ENCODE peak calls at places on chromosome 21, in seven cellular contexts. W is AG09309; T is endothelial cell of umbilical vein; M is CD8-positive, alpha-beta T cell; R is endothelial cell; J is suprapubic skin; L is AG04450. D is an unnamed sample.
A peak's percentile ranks its signal among the peaks of the same experiment; 100 is the strongest.

GRCh38 chr21:17602874-17603273 is 9.8 kb downstream of the BTG3 start:
- DNase-seq in M (no peak), L (no peak), W (peak; percentile 14), J (no peak), T (no peak), R (no peak), D (no peak)

GRCh38 chr21:38500073-38500472 is 1.8 kb upstream of the ERG start:
- DNase-seq in R (no peak), W (no peak), T (peak; percentile 62), M (no peak), L (no peak), J (no peak), D (no peak)

GRCh38 chr21:16082038-16082816 is 352.4 kb downstream of the USP25 start:
- DNase-seq in M (no peak), R (no peak), J (no peak), T (peak; percentile 78), W (no peak), L (no peak), D (no peak)

GRCh38 chr21:27776925-27777553 is 810.2 kb upstream of the ADAMTS5 start:
- DNase-seq in R (no peak), T (no peak), J (no peak), L (no peak), M (no peak), W (no peak), D (no peak)

GRCh38 chr21:33434770-33435360 is 31.7 kb downstream of the IFNGR2 start:
- DNase-seq in R (no peak), T (peak; percentile 92), L (peak; percentile 69), M (no peak), J (no peak), W (peak; percentile 83), D (peak; percentile 19)

GRCh38 chr21:39444406-39445145 is 1.0 kb downstream of the LCA5L start:
- DNase-seq in J (no peak), T (peak; percentile 39), L (no peak), M (no peak), W (no peak), R (peak; percentile 11), D (no peak)

GRCh38 chr21:23016617-23017016 is 2018.4 kb downstream of the NCAM2 start:
- DNase-seq in J (no peak), W (no peak), T (peak; percentile 83), L (no peak), R (peak; percentile 35), M (no peak), D (no peak)

GRCh38 chr21:31888936-31889371 is 16.1 kb downstream of the HUNK start:
- DNase-seq in R (peak; percentile 13), L (no peak), J (no peak), T (no peak), W (no peak), M (no peak), D (peak; percentile 47)

GRCh38 chr21:39664586-39664985 is 51.8 kb downstream of the B3GALT5 start:
- DNase-seq in J (no peak), M (no peak), R (no peak), L (no peak), T (no peak), W (no peak), D (no peak)

GRCh38 chr21:41068411-41069304 is 99.3 kb upstream of the BACE2 start:
- DNase-seq in T (peak; percentile 30), M (peak; percentile 31), J (peak; percentile 80), W (peak; percentile 5), L (peak; percentile 8), R (peak; percentile 86), D (peak; percentile 78)

GRCh38 chr21:41071410-41071809 is 96.5 kb upstream of the BACE2 start:
- DNase-seq in W (no peak), R (peak; percentile 21), M (no peak), J (no peak), L (no peak), T (no peak), D (no peak)

GRCh38 chr21:41065539-41065938 is 102.4 kb upstream of the BACE2 start:
- DNase-seq in R (no peak), M (no peak), L (no peak), J (no peak), W (peak; percentile 39), T (no peak), D (no peak)

GRCh38 chr21:41066086-41066938 is 101.6 kb upstream of the BACE2 start:
- DNase-seq in W (no peak), R (no peak), M (no peak), L (no peak), T (no peak), J (no peak), D (no peak)

GRCh38 chr21:41069305-41069642 is 98.7 kb upstream of the BACE2 start:
- DNase-seq in R (no peak), M (no peak), L (no peak), W (no peak), J (no peak), T (no peak), D (no peak)
- TF ChIP-seq CTCF in R (peak; percentile 9), M (peak; percentile 3), L (no peak), W (no peak), J (no peak), T (no peak), D (no peak)

DNA sequence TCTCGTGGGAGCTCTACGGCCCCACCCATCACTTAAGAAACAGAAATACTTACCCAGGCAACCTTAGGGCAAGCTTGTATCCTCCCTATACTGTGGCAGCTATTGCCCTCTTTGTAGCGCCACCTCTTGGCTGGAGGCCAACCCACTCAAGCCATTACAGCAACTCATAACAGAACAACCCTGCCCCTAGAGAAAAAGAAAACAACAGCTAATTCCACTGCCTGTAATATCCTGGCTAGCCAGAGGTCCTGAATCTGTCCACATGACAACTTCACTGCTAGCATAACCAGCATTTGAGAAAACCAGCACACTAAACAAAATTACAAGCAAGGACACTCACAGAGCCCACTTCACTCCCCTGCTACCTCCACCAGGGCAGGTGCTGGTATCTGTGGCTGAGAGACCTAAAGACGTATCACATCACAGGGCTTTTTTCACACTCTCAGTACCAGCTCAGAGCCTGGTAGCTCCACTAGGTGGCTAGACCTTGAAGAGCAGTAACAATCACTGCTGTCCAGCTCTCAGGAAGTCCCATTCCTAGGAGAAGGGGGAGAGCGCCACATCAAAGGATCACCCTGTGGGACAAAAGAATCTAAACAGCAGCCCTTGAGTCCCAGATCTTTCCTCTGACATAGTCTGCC is 14.5 kb upstream of the MX1 start:
- DNase-seq in M (peak; percentile 24), L (no peak), J (no peak), W (no peak), R (no peak), T (no peak), D (peak; percentile 24)
- TF ChIP-seq CTCF in M (no peak), L (no peak), J (no peak), W (peak; percentile 24), R (no peak), T (no peak), D (no peak)

GRCh38 chr21:26127073-26127814 is 43.3 kb downstream of the APP start:
- DNase-seq in J (no peak), T (no peak), M (no peak), L (no peak), R (no peak), W (no peak), D (no peak)
- TF ChIP-seq CTCF in J (no peak), T (no peak), M (no peak), L (no peak), R (no peak), W (no peak), D (no peak)

GRCh38 chr21:41611966-41612606 is 104.1 kb upstream of the TMPRSS2 start:
- DNase-seq in R (peak; percentile 43), L (no peak), W (no peak), T (no peak), M (no peak), J (no peak), D (peak; percentile 61)
- TF ChIP-seq CTCF in R (no peak), L (peak; percentile 22), W (peak; percentile 37), T (no peak), M (no peak), J (no peak), D (peak; percentile 29)

GRCh38 chr21:45954271-45954670 is 27.3 kb upstream of the COL6A1 start:
- DNase-seq in T (no peak), R (no peak), L (no peak), W (peak; percentile 42), M (no peak), J (peak; percentile 49), D (no peak)
- TF ChIP-seq CTCF in T (no peak), R (no peak), L (peak; percentile 39), W (peak; percentile 53), M (no peak), J (no peak), D (no peak)